ENCODE peak calls at places on chromosomes 12 and 14, in six cellular contexts. K is EL; Z is aorta; Q is stimulated activated CD8-positive, alpha-beta memory T cell treated with anti-CD3 and anti-CD28 coated beads, Interleukin-12 subunit alpha, Interleukin-12 subunit beta, amount 100 ng/mL, for 4 hours; S is fibroblast of lung; P is substantia nigra. C is an unnamed sample.

GRCh38 chr12:16285586-16285985 is 8.1 kb upstream of the SLC15A5 start:
- DNase-seq in K (no peak), Z (no peak), Q (no peak), S (peak), P (no peak), C (no peak)

GRCh38 chr14:59931237-59931636 is 11.3 kb downstream of the LRRC9 start:
- DNase-seq in K (no peak), Z (no peak), Q (no peak), S (no peak), P (no peak), C (no peak)

GRCh38 chr14:105386581-105387529 is 11.5 kb upstream of the TEX22 start:
- DNase-seq in K (no peak), Z (peak), Q (no peak), S (no peak), P (no peak), C (no peak)

GRCh38 chr12:75784591-75784990 is 247.0 kb downstream of the PHLDA1 start:
- DNase-seq in K (peak), Z (no peak), Q (no peak), S (no peak), P (peak), C (peak)

GRCh38 chr12:2853626-2854025 is 3.2 kb downstream of the TEX52 start:
- DNase-seq in K (peak), Z (peak), Q (no peak), S (peak), P (peak), C (peak)

GRCh38 chr14:55707365-55707804 is 127.4 kb downstream of the KTN1 start:
- DNase-seq in K (peak), Z (no peak), Q (no peak), S (peak), P (no peak), C (no peak)

GRCh38 chr12:106976013-106976658 is 10.8 kb downstream of the MTERF2 start:
- DNase-seq in K (peak), Z (no peak), Q (no peak), S (peak), P (no peak), C (no peak)

GRCh38 chr14:104228221-104228620 is 89.8 kb downstream of the KIF26A start:
- DNase-seq in K (no peak), Z (no peak), Q (no peak), S (no peak), P (no peak), C (no peak)

GRCh38 chr14:46653031-46653775 is 1.6 kb upstream of the RPL10L start:
- DNase-seq in K (no peak), Z (no peak), Q (no peak), S (no peak), P (no peak), C (no peak)

GRCh38 chr14:22570132-22570949 is 18.7 kb downstream of the DAD1 start:
- DNase-seq in K (peak), Z (peak), Q (peak), S (peak), P (peak), C (peak)

GRCh38 chr12:132610051-132610759 is at the start of gene LRCOL1:
- DNase-seq in K (peak), Z (no peak), Q (no peak), S (peak), P (peak), C (no peak)

GRCh38 chr14:82854131-82854530 is 1320.5 kb upstream of the SEL1L start:
- DNase-seq in K (no peak), Z (no peak), Q (no peak), S (no peak), P (no peak), C (no peak)

GRCh38 chr14:23408307-23408630 is 196 bp upstream of the MYH6 start:
- DNase-seq in K (no peak), Z (no peak), Q (no peak), S (no peak), P (no peak), C (no peak)

GRCh38 chr14:69096766-69097475 is 56.0 kb downstream of the DCAF5 start:
- DNase-seq in K (no peak), Z (no peak), Q (no peak), S (peak), P (no peak), C (no peak)

GRCh38 chr12:70828391-70828790 is 92.1 kb downstream of the PTPRR start:
- DNase-seq in K (no peak), Z (no peak), Q (no peak), S (peak), P (no peak), C (no peak)

GRCh38 chr14:102141797-102142196 is 2.1 kb downstream of the WDR20 start:
- DNase-seq in K (no peak), Z (no peak), Q (no peak), S (no peak), P (no peak), C (no peak)

GRCh38 chr14:92846162-92846897 is 52.2 kb downstream of the GOLGA5 start:
- DNase-seq in K (peak), Z (no peak), Q (no peak), S (peak), P (no peak), C (no peak)

GRCh38 chr12:116333402-116333801 is 55.9 kb upstream of the MED13L start:
- DNase-seq in K (no peak), Z (no peak), Q (no peak), S (no peak), P (no peak), C (no peak)

GRCh38 chr12:94689002-94689645 is 38.8 kb upstream of the TMCC3 start:
- DNase-seq in K (peak), Z (no peak), Q (no peak), S (peak), P (no peak), C (no peak)

GRCh38 chr14:34623506-34623905 is 6.4 kb downstream of the SNX6 start:
- DNase-seq in K (peak), Z (no peak), Q (no peak), S (peak), P (no peak), C (no peak)

GRCh38 chr12:7833831-7834230 is 38.9 kb downstream of the SLC2A14 start:
- DNase-seq in K (peak), Z (no peak), Q (no peak), S (peak), P (no peak), C (no peak)

GRCh38 chr14:106551265-106551664 is 1024.9 kb downstream of the TMEM121 start:
- DNase-seq in K (no peak), Z (no peak), Q (no peak), S (no peak), P (no peak), C (no peak)

GRCh38 chr12:131273291-131273845 is 319.7 kb downstream of the ADGRD1 start:
- DNase-seq in K (no peak), Z (peak), Q (no peak), S (no peak), P (no peak), C (no peak)

GRCh38 chr14:79278798-79279644 is 932.3 kb downstream of the DIO2 start:
- DNase-seq in K (peak), Z (peak), Q (no peak), S (peak), P (peak), C (peak)